ENCODE peak calls at places on chromosomes 5 and 9, in seven cellular contexts. P is GM10248, Z is progenitor cell of endocrine pancreas, C is choroid plexus epithelial cell, S is Calu3, O is tibial artery, Y is epithelial cell of esophagus. H is an unnamed sample.

GRCh38 chr5:76372320-76373054 is 30.6 kb upstream of the IQGAP2 start:
- DNase-seq in P (no peak), Z (no peak), C (peak), S (peak), O (no peak), Y (peak), H (no peak)

GRCh38 chr5:132001647-132002561 is 9.6 kb downstream of the ACSL6 start:
- DNase-seq in P (no peak), Z (no peak), C (peak), S (peak), O (no peak), Y (no peak), H (no peak)

GRCh38 chr5:172607213-172607793 is 33.8 kb upstream of the NEURL1B start:
- DNase-seq in P (no peak), Z (no peak), C (peak), S (no peak), O (peak), Y (peak), H (no peak)

GRCh38 chr9:92525306-92525705 is 10.5 kb downstream of the ECM2 start:
- DNase-seq in P (no peak), Z (no peak), C (no peak), S (no peak), O (no peak), Y (no peak), H (no peak)

GRCh38 chr5:141172381-141173204 is at the start of gene PCDHB7:
- DNase-seq in P (no peak), Z (no peak), C (peak), S (no peak), O (no peak), Y (peak), H (no peak)

GRCh38 chr9:93039976-93040375 is 18.5 kb upstream of the SUSD3 start:
- DNase-seq in P (no peak), Z (no peak), C (no peak), S (no peak), O (no peak), Y (no peak), H (no peak)

GRCh38 chr9:134963546-134963945 is 45.8 kb upstream of the FCN1 start:
- DNase-seq in P (no peak), Z (no peak), C (no peak), S (no peak), O (no peak), Y (no peak), H (no peak)

GRCh38 chr9:93263334-93264229 is 79.6 kb downstream of the WNK2 start:
- DNase-seq in P (peak), Z (no peak), C (no peak), S (no peak), O (peak), Y (no peak), H (peak)

GRCh38 chr5:72842816-72843215 is 26.4 kb downstream of the TNPO1 start:
- DNase-seq in P (no peak), Z (no peak), C (peak), S (peak), O (no peak), Y (peak), H (peak)

GRCh38 chr9:136083558-136084190 is 11.4 kb downstream of the NACC2 start:
- DNase-seq in P (no peak), Z (no peak), C (no peak), S (no peak), O (no peak), Y (no peak), H (no peak)

GRCh38 chr5:134370871-134371833 is at the start of gene UBE2B:
- DNase-seq in P (peak), Z (peak), C (peak), S (peak), O (peak), Y (peak), H (peak)
- TF ChIP-seq CTCF in P (no peak), Z (no peak), C (no peak), S (no peak), O (no peak), Y (no peak), H (no peak)

GRCh38 chr9:72871685-72872084 is 81.2 kb downstream of the ALDH1A1 start:
- DNase-seq in P (no peak), Z (no peak), C (peak), S (peak), O (no peak), Y (peak), H (no peak)
- TF ChIP-seq CTCF in P (no peak), Z (peak), C (peak), S (peak), O (peak), Y (peak), H (peak)

DNA sequence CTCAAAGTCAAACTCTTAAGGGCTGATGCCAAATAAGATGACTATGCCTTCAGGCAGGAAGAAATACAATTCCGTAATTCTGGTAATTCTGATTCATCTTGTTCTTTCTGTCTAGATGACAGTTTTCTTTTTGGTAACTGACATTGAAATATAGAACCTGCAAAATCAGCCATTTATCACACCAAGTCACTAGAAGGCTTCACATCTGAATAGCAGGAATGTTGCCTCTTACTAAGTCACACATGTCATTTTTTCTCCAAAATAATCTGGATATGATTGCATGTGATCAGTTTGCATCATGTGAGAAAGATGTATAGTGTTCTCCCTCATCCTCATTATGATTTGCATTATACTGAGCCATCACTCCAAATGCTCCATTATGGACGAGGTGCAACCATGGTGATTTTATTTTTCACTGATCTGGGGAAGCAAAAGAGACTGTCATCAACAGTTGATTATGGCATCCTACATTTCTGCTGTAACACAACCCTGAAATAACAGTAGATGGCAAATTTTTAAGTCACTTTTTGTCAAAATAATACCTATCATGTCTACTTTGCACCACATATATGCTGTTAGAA is 69.0 kb downstream of the HCN1 start:
- DNase-seq in P (no peak), Z (no peak), C (no peak), S (no peak), O (no peak), Y (no peak), H (no peak)
- TF ChIP-seq CTCF in P (no peak), Z (no peak), C (no peak), S (no peak), O (no peak), Y (no peak), H (no peak)

DNA sequence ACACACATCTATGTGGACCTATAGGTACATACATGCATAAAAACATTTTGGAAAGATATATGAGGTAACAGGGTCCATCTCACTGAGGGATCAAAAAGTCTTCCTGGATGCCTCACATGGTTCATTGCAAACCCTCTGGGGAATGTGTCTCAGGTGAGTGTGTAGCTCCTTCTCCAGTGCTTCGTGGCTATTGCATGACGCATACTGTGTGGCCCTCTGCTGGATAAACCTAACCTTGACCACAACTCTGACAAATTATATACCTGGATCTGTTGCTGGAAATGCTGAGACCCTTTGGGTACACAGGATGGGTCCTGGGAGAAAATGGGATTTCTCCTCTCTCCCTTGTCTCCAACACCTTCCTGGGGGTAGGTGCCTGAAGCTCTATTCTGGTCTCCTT is 91.9 kb downstream of the JAKMIP2 start:
- DNase-seq in P (no peak), Z (no peak), C (peak), S (peak), O (no peak), Y (peak), H (no peak)
- TF ChIP-seq CTCF in P (no peak), Z (peak), C (peak), S (peak), O (no peak), Y (peak), H (no peak)

GRCh38 chr9:22232971-22233370 is 213.7 kb upstream of the DMRTA1 start:
- DNase-seq in P (no peak), Z (no peak), C (no peak), S (no peak), O (no peak), Y (no peak), H (no peak)

GRCh38 chr9:22229069-22229468 is 217.6 kb upstream of the DMRTA1 start:
- DNase-seq in P (no peak), Z (no peak), C (no peak), S (no peak), O (no peak), Y (no peak), H (no peak)

GRCh38 chr9:22227986-22228385 is 218.6 kb upstream of the DMRTA1 start:
- DNase-seq in P (no peak), Z (no peak), C (no peak), S (no peak), O (no peak), Y (no peak), H (no peak)

GRCh38 chr9:22228542-22228941 is 218.1 kb upstream of the DMRTA1 start:
- DNase-seq in P (no peak), Z (no peak), C (peak), S (no peak), O (no peak), Y (peak), H (no peak)
- TF ChIP-seq CTCF in P (no peak), Z (no peak), C (peak), S (no peak), O (no peak), Y (peak), H (no peak)

DNA sequence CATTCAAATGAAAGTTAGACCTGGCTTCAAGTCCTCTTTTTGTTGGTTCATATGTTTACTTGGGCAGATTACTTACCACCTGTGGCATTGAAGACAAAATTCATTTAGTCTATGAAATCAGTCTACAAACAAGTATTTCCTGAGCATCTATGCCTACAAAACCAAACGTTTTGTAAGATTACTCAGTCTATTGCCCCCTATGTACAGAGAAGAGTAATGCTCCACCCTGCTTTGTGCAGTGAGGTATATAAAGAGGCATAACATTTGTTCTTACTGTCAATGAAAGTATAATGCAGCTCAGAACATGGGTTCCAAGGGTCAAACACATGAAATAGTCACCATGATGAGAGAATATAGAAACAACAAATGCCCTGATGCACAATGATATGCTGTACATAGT is 580.7 kb downstream of the KIF4B start:
- DNase-seq in P (no peak), Z (no peak), C (no peak), S (no peak), O (no peak), Y (no peak), H (no peak)
- TF ChIP-seq CTCF in P (no peak), Z (no peak), C (no peak), S (no peak), O (no peak), Y (no peak), H (no peak)

H was measured in GM13976.